ENCODE peak calls at places on chromosomes 3 and 15, in nine cellular contexts. U, S, A, I, M, W, K, Q and Z are unnamed samples.

GRCh38 chr15:94638183-94638582 is 406.8 kb downstream of the MCTP2 start:
- DNase-seq in U (no peak), I (no peak), S (no peak), W (no peak), M (no peak), K (no peak), Q (no peak), A (no peak), Z (peak)

GRCh38 chr3:16319307-16319706 is 54.3 kb downstream of the OXNAD1 start:
- DNase-seq in U (peak), K (peak), Q (peak), I (no peak), W (no peak), M (peak), A (no peak), S (no peak), Z (peak)

GRCh38 chr3:24495334-24495994 is 814 bp upstream of the THRB start:
- DNase-seq in I (no peak), U (no peak), M (no peak), W (no peak), Q (peak), K (peak), S (no peak), A (peak), Z (peak)

GRCh38 chr3:55094691-55095090 is 166.8 kb upstream of the LRTM1 start:
- DNase-seq in M (no peak), W (no peak), Q (no peak), I (no peak), U (no peak), A (no peak), S (no peak), K (no peak), Z (no peak)

GRCh38 chr15:99943466-99943865 is 210.2 kb upstream of the LYSMD4 start:
- DNase-seq in I (no peak), M (no peak), K (no peak), A (no peak), U (no peak), W (no peak), Q (no peak), S (no peak), Z (no peak)

GRCh38 chr3:172853911-172854648 is 103.6 kb downstream of the ECT2 start:
- DNase-seq in S (no peak), M (no peak), U (no peak), W (no peak), A (no peak), I (no peak), K (peak), Q (no peak), Z (peak)

GRCh38 chr3:52237659-52238172 is 1.2 kb downstream of the TWF2 start:
- DNase-seq in M (no peak), S (peak), U (no peak), K (peak), Q (no peak), W (no peak), A (peak), I (no peak), Z (peak)

GRCh38 chr3:190644766-190645165 is 130.9 kb downstream of the IL1RAP start:
- DNase-seq in A (no peak), K (no peak), S (peak), U (no peak), M (no peak), W (no peak), Q (no peak), I (no peak), Z (no peak)

GRCh38 chr3:128382221-128382807 is 84.4 kb downstream of the DNAJB8 start:
- DNase-seq in K (no peak), Q (no peak), M (no peak), W (no peak), I (no peak), A (no peak), U (no peak), S (no peak), Z (no peak)